ENCODE peak calls at places on chromosomes 3 and 15, in five cellular contexts. L is PC-3, H is spleen, B is PC-9, W is brain microvascular endothelial cell. E is an unnamed sample. For H3K27me3, the result is how much of the 10 kb centered on the place peaks cover.

GRCh38 chr3:13210221-13210975 is 137.2 kb upstream of the IQSEC1 start:
- DNase-seq in H (peak), B (no peak), W (no peak), L (no peak), E (no peak)

GRCh38 chr3:101836907-101837598 is 12.3 kb upstream of the NFKBIZ start:
- DNase-seq in B (no peak), W (no peak), L (peak), H (no peak), E (peak)

GRCh38 chr3:191235331-191236314 is 36.6 kb downstream of the OSTN start:
- DNase-seq in B (peak), L (peak), W (peak), H (no peak), E (peak)

GRCh38 chr3:171824824-171825221 is 14.5 kb upstream of the PLD1 start:
- DNase-seq in B (peak), L (peak), W (peak), H (no peak), E (no peak)

GRCh38 chr3:120846073-120846472 is 61.9 kb upstream of the STXBP5L start:
- DNase-seq in W (no peak), B (no peak), H (no peak), L (no peak), E (no peak)

GRCh38 chr3:46679681-46680080 is 13.8 kb downstream of the ALS2CL start:
- DNase-seq in B (no peak), L (no peak), W (no peak), H (no peak), E (no peak)

GRCh38 chr15:65993762-65994161 is 124.5 kb downstream of the RAB11A start:
- DNase-seq in W (no peak), H (no peak), B (no peak), L (no peak), E (no peak)

GRCh38 chr3:189267981-189268613 is 96.3 kb downstream of the TPRG1 start:
- DNase-seq in L (peak), H (no peak), B (peak), W (no peak), E (no peak)

GRCh38 chr3:43095370-43095769 is 10.5 kb downstream of the POMGNT2 start:
- DNase-seq in H (no peak), L (no peak), B (no peak), W (no peak), E (no peak)

GRCh38 chr3:43093006-43093405 is 12.9 kb downstream of the POMGNT2 start:
- DNase-seq in H (no peak), B (no peak), W (no peak), L (no peak), E (no peak)

GRCh38 chr3:43094381-43094780 is 11.5 kb downstream of the POMGNT2 start:
- DNase-seq in B (no peak), W (no peak), L (no peak), H (no peak), E (no peak)

GRCh38 chr3:43093974-43094373 is 11.9 kb downstream of the POMGNT2 start:
- DNase-seq in H (no peak), L (no peak), W (no peak), B (no peak), E (no peak)

DNA sequence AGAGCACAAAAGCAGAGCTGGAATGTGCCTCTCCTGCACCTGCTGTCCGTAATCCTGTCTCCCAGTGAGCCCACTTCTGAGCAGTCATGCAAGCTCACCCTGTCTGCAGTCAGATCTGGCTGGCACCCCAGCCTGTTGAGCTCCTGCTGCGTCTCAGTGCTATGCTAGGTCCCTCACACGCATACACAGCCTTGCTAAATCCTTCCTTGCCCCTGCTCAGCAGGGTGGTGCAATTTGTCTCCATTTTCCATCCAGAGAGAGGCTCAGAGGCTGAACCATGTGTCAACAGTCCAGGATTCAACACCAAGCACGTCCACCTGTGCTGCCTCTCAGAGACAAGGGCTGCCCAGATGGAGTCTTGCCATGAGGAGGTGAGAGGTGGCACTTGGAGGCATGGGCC is 11.0 kb downstream of the POMGNT2 start:
- DNase-seq in W (no peak), H (no peak), B (no peak), L (no peak), E (no peak)
- TF ChIP-seq CTCF in W (no peak), H (no peak), B (no peak), L (no peak), E (no peak)

DNA sequence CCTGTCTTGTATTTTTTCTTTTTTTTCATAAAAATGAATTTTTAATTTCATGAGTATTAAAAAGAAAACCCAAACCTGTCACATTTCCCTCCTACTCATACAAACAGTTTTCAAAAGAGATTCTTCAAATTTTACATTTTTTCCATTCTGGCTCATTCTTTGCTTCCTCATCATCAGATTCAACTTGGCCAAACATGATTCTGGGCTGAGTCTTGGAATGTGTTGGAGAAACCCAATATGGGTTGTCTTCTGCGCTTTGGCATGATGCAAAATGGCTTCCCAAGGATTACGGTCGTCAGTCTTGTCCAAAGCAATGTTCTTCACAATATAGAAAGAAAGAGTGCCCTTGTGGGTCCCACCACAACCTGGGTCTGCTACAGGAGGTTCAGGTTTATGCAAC is 12.4 kb upstream of the TM4SF4 start:
- DNase-seq in L (no peak), H (no peak), W (no peak), B (no peak), E (no peak)
- H3K4me3 ChIP-seq in L (no peak), H (no peak), W (no peak), B (no peak), E (no peak)

GRCh38 chr3:150995510-150995909 is 23.0 kb upstream of the CLRN1 start:
- DNase-seq in L (no peak), W (no peak), H (no peak), B (no peak), E (no peak)

GRCh38 chr3:151002582-151002981 is 30.1 kb upstream of the CLRN1 start:
- DNase-seq in L (no peak), W (no peak), B (no peak), H (no peak), E (no peak)

GRCh38 chr3:151003772-151004127 is 31.2 kb upstream of the CLRN1 start:
- DNase-seq in W (no peak), L (no peak), H (no peak), B (no peak), E (no peak)

GRCh38 chr3:151003024-151003771 is 30.7 kb upstream of the CLRN1 start:
- DNase-seq in H (no peak), B (no peak), L (peak), W (peak), E (no peak)

DNA sequence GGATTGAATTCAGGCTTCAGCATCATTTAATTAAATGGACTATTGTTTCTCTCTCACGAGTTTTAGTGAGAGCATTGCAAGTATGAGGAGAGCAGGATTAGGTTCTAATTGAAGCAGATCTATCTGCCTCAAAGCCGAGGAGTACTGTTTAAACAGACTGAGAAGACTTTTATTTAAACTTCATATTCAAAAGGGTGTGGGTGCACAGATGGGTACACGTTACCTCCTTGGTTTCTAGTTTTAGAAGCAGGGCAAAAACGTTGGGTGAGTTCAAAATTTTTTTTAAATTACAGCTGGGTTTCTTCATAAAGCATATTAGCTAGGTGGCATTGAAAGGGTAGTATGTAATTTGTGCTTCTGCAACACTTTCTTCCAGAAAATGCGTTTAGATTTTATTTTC is 26.5 kb upstream of the CLRN1 start:
- DNase-seq in H (no peak), W (no peak), B (no peak), L (no peak), E (no peak)
- H3K27me3 ChIP-seq in H (under half), W (under half), B (under half), L (half or more), E (under half)

GRCh38 chr3:159992601-159993000 is 4.0 kb downstream of the IL12A start:
- DNase-seq in H (no peak), B (peak), L (no peak), W (no peak), E (no peak)

GRCh38 chr3:159988617-159989251 is at the start of gene IL12A:
- DNase-seq in W (peak), L (peak), H (peak), B (peak), E (no peak)

GRCh38 chr3:159991591-159991990 is 3.0 kb downstream of the IL12A start:
- DNase-seq in B (no peak), L (no peak), W (no peak), H (no peak), E (no peak)

GRCh38 chr3:159987291-159987711 is 1.3 kb upstream of the IL12A start:
- DNase-seq in B (no peak), H (no peak), W (peak), L (peak), E (no peak)

GRCh38 chr3:159989973-159990846 is 1.6 kb downstream of the IL12A start:
- DNase-seq in L (no peak), B (no peak), W (no peak), H (no peak), E (no peak)
- TF ChIP-seq CTCF in L (no peak), B (no peak), W (peak), H (no peak), E (no peak)

GRCh38 chr3:19202754-19203153 is 54.4 kb downstream of the KCNH8 start:
- DNase-seq in B (no peak), H (no peak), W (no peak), L (no peak), E (no peak)
- H3K4me3 ChIP-seq in B (no peak), H (no peak), W (no peak), L (no peak), E (no peak)

GRCh38 chr3:138943724-138944131 is 3.2 kb downstream of the FOXL2 start:
- DNase-seq in L (peak), W (no peak), B (no peak), H (no peak), E (no peak)

GRCh38 chr3:138944136-138944658 is 2.7 kb downstream of the FOXL2 start:
- DNase-seq in B (no peak), W (no peak), L (no peak), H (peak), E (no peak)

GRCh38 chr3:138941259-138941885 is 5.6 kb downstream of the FOXL2 start:
- DNase-seq in W (no peak), H (no peak), L (peak), B (peak), E (no peak)

GRCh38 chr3:138942271-138942670 is 4.7 kb downstream of the FOXL2 start:
- DNase-seq in H (no peak), B (no peak), L (no peak), W (no peak), E (no peak)

DNA sequence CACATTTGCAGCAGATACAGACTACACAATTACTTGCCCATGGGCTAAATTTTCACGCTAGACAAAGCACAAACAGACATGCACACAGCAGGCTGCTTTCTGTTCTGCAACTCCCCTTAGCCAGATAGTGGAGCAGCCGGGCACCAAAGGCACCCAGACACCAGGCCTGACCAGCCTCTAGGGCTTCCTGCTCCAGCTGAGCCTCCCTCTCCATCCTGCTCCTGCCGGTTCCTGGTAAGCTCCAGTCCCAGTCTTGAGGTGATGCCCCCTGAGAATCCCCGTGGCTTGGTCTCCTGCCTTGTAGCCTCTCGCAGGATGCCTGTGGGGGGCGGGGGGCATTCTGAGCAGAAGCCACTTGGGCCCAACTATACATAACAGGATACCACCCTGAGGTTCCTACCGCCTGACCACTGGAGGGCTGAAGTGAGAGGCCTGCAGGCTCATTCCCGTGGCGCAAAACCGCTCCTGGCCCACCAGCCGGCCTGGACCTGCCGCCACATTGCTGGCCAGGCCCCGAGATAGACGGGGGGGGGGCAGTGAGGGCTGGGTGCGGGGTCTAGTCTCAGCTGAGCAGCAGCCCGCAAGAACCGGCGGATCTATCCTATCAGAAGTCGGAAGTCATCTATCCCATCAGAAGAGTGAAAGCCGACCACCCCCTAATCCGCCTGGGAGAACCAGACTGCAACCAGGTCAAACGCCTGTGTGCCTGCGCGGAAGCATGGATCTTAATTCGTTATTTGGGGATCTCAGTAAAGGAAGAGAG is 3.9 kb downstream of the FOXL2 start:
- DNase-seq in H (no peak), B (no peak), L (no peak), W (no peak), E (no peak)
- H3K27me3 ChIP-seq in H (half or more), B (under half), L (under half), W (half or more), E (half or more)

GRCh38 chr15:48336940-48337339 is 5.7 kb downstream of the DUT start:
- DNase-seq in L (peak), H (no peak), W (no peak), B (no peak), E (no peak)
- TF ChIP-seq CTCF in L (peak), H (no peak), W (peak), B (peak), E (peak)

DNA sequence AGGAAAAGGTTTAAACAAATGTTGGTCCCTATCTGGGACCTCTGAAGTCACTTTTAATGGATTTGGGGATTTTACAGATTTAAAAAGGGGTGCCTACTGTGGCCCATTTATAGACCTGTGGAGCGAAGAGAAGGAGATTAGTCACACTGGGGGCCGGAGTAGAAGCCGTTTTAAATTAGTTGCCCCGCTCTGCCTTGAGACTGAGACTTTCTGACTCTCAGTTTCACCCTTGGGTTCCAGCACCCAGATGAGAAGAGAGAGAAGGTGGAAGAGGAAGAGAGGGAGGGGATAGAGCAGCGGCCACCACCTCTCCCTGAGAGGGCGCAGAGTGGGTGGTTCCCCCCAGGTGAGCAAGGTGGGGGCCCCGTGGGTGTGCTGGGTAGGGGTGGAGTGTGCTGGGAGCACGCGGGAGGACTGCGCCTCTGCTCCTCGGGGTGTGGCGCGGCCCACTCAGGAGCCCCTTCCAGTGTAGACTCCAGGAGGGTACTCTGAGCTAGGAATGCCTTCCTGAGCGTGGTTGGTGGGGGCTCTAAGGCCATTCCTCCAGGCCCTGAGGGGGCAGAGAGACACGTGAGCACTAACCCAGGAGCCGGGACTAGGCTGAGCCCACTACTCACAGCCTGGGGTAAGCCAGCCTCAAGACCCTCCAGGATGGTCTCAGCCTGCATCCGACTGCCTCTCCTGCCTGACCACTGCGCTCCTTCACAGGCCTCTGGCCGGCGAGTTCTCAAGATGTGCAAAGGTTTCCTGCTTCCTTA is 32.6 kb upstream of the RAB6B start:
- DNase-seq in H (no peak), W (no peak), B (no peak), L (no peak), E (no peak)
- H3K4me3 ChIP-seq in H (peak), W (no peak), B (no peak), L (peak), E (no peak)

DNA sequence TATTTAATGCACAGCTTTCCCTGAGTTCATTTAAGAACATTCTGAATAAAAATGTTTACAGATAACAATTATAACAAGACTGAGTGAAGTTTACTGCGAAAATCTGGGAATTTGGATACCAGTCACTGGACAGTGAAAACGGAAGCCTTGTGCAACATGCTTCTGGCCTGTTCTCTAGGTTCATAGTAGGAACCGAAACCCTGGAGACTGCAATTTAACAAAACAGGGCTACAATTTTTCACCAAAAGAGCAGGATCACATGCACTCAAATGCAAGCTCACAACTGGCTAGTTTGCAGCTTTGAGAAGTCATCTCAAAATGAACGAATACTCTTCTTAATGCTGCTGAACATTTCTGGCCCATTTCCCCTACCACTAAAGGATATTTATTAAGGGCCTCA is 435.9 kb downstream of the NR2F2 start:
- DNase-seq in L (no peak), B (no peak), W (no peak), H (no peak), E (no peak)
- H3K27me3 ChIP-seq in L (under half), B (under half), W (under half), H (under half), E (under half)

E was measured in BJ.